ENCODE peak calls at places on chromosome X, in four cellular contexts. B, E, C and T are unnamed samples.

GRCh38 chrX:69320116-69320515 is 154.9 kb upstream of the PJA1 start:
- DNase-seq in B (no peak), E (no peak), C (no peak), T (no peak)

GRCh38 chrX:154840856-154841255 is 6.4 kb upstream of the SMIM9 start:
- DNase-seq in B (no peak), E (no peak), C (no peak), T (no peak)

GRCh38 chrX:67546496-67547423 is 2.9 kb downstream of the AR start:
- DNase-seq in B (no peak), E (no peak), C (no peak), T (no peak)

GRCh38 chrX:17511556-17511955 is 136.6 kb downstream of the NHS start:
- DNase-seq in B (no peak), E (no peak), C (no peak), T (no peak)

GRCh38 chrX:39242187-39242586 is 440.9 kb downstream of the MID1IP1 start:
- DNase-seq in B (no peak), E (peak), C (no peak), T (no peak)

GRCh38 chrX:20519077-20519617 is 252.4 kb upstream of the RPS6KA3 start:
- DNase-seq in B (no peak), E (no peak), C (no peak), T (no peak)

GRCh38 chrX:151789179-151789800 is 54.7 kb downstream of the CNGA2 start:
- DNase-seq in B (peak), E (peak), C (no peak), T (no peak)

GRCh38 chrX:153778684-153779101 is 2.1 kb upstream of the SRPK3 start:
- DNase-seq in B (no peak), E (no peak), C (no peak), T (no peak)

GRCh38 chrX:21479695-21480280 is 105.6 kb downstream of the CNKSR2 start:
- DNase-seq in B (no peak), E (peak), C (peak), T (no peak)

GRCh38 chrX:1443496-1444075 is 9.1 kb downstream of the ASMTL start:
- DNase-seq in B (peak), E (no peak), C (peak), T (peak)

GRCh38 chrX:151704023-151704663 is 8.9 kb downstream of the PRRG3 start:
- DNase-seq in B (no peak), E (no peak), C (no peak), T (no peak)

GRCh38 chrX:118983513-118983912 is 9.1 kb downstream of the LONRF3 start:
- DNase-seq in B (no peak), E (peak), C (no peak), T (no peak)

GRCh38 chrX:8879750-8880149 is 78.6 kb upstream of the FAM9A start:
- DNase-seq in B (no peak), E (peak), C (peak), T (peak)

GRCh38 chrX:151929131-151929530 is 16.4 kb downstream of the MAGEA4 start:
- DNase-seq in B (no peak), E (no peak), C (no peak), T (no peak)

GRCh38 chrX:70196961-70197805 is 19.9 kb downstream of the DGAT2L6 start:
- DNase-seq in B (no peak), E (peak), C (peak), T (no peak)

GRCh38 chrX:78622834-78623233 is 36.3 kb downstream of the RTL3 start:
- DNase-seq in B (no peak), E (no peak), C (no peak), T (no peak)

GRCh38 chrX:72243472-72243871 is 4.6 kb upstream of the ERCC6L start:
- DNase-seq in B (no peak), E (no peak), C (no peak), T (no peak)

GRCh38 chrX:39194673-39195072 is 393.4 kb downstream of the MID1IP1 start:
- DNase-seq in B (no peak), E (no peak), C (no peak), T (no peak)

GRCh38 chrX:70998402-70999027 is 67.6 kb upstream of the SLC7A3 start:
- DNase-seq in B (no peak), E (peak), C (peak), T (no peak)

GRCh38 chrX:349196-349595 is 30.6 kb upstream of the GTPBP6 start:
- DNase-seq in B (no peak), E (no peak), C (no peak), T (no peak)

GRCh38 chrX:72540318-72540717 is 32.3 kb downstream of the HDAC8 start:
- DNase-seq in B (no peak), E (no peak), C (no peak), T (no peak)

GRCh38 chrX:48972214-48973164 is 845 bp upstream of the KCND1 start:
- DNase-seq in B (no peak), E (peak), C (peak), T (no peak)

GRCh38 chrX:39472161-39472560 is 625.6 kb downstream of the BCOR start:
- DNase-seq in B (no peak), E (no peak), C (no peak), T (no peak)

GRCh38 chrX:78493180-78493579 is 165.8 kb upstream of the CYSLTR1 start:
- DNase-seq in B (no peak), E (no peak), C (no peak), T (no peak)

GRCh38 chrX:132636080-132636479 is 147.2 kb upstream of the MBNL3 start:
- DNase-seq in B (no peak), E (no peak), C (no peak), T (no peak)

GRCh38 chrX:45344597-45344996 is 143.9 kb upstream of the DIPK2B start:
- DNase-seq in B (no peak), E (no peak), C (no peak), T (no peak)

GRCh38 chrX:39149761-39150160 is 348.5 kb downstream of the MID1IP1 start:
- DNase-seq in B (peak), E (peak), C (peak), T (peak)

GRCh38 chrX:106246511-106246910 is 78.4 kb downstream of the PWWP3B start:
- DNase-seq in B (no peak), E (no peak), C (no peak), T (no peak)

GRCh38 chrX:97046861-97047260 is 163.2 kb downstream of the RPA4 start:
- DNase-seq in B (no peak), E (no peak), C (no peak), T (no peak)

GRCh38 chrX:19515615-19516105 is 352 bp upstream of the MAP3K15 start:
- DNase-seq in B (no peak), E (no peak), C (no peak), T (no peak)

GRCh38 chrX:33138677-33139249 is 72.6 kb downstream of the DMD start:
- DNase-seq in B (no peak), E (no peak), C (no peak), T (no peak)

GRCh38 chrX:33273521-33273920 is 62.2 kb upstream of the DMD start:
- DNase-seq in B (no peak), E (no peak), C (no peak), T (no peak)